ENCODE peak calls at places on chromosomes 12 and 14, in ten cellular contexts. T, X, G, J, V, I, S, N, R and D are unnamed samples. For H3K4me1, the result is how much of the 10 kb centered on the place peaks cover.

GRCh38 chr14:63852817-63853730 is at the start of gene SYNE2:
- DNase-seq in S (peak), I (peak), X (peak), J (no peak), T (peak), N (peak), G (peak), R (peak), V (peak), D (peak)

GRCh38 chr12:64672925-64673409 is 62.7 kb downstream of the RASSF3 start:
- DNase-seq in G (peak), T (no peak), R (peak), J (no peak), X (peak), V (no peak), S (peak), I (peak), N (peak), D (peak)

GRCh38 chr12:114902665-114903393 is 218.9 kb upstream of the TBX3 start:
- DNase-seq in G (no peak), I (peak), T (no peak), N (peak), X (no peak), S (peak), R (no peak), V (no peak), J (no peak), D (no peak)

GRCh38 chr12:18242380-18243089 is 18.8 kb upstream of the PIK3C2G start:
- DNase-seq in V (no peak), I (no peak), S (no peak), T (no peak), G (no peak), X (no peak), R (no peak), J (no peak), N (peak), D (no peak)

GRCh38 chr12:2551514-2551913 is 243.3 kb upstream of the FKBP4 start:
- DNase-seq in S (no peak), R (no peak), X (no peak), V (no peak), T (no peak), J (no peak), I (peak), G (no peak), N (no peak), D (no peak)

GRCh38 chr12:58966939-58967338 is 46.6 kb upstream of the LRIG3 start:
- DNase-seq in J (no peak), I (peak), T (no peak), V (no peak), G (no peak), R (no peak), X (no peak), S (peak), N (no peak), D (no peak)

GRCh38 chr12:4934651-4935050 is 24.9 kb downstream of the KCNA1 start:
- DNase-seq in X (no peak), N (no peak), R (no peak), S (peak), J (no peak), V (no peak), I (peak), G (no peak), T (no peak), D (no peak)

GRCh38 chr12:130916251-130916911 is 37.3 kb upstream of the ADGRD1 start:
- DNase-seq in J (no peak), G (peak), V (peak), R (peak), I (peak), S (peak), N (peak), T (peak), X (peak), D (peak)

GRCh38 chr14:36976571-36977023 is 195.8 kb downstream of the SLC25A21 start:
- DNase-seq in J (no peak), S (peak), T (no peak), N (peak), G (no peak), X (no peak), I (no peak), V (no peak), R (peak), D (no peak)

GRCh38 chr12:98354520-98354919 is 160.9 kb upstream of the TMPO start:
- DNase-seq in X (no peak), T (no peak), G (no peak), J (no peak), I (no peak), N (no peak), S (no peak), R (no peak), V (no peak), D (no peak)

GRCh38 chr12:6224550-6224949 is 24.4 kb downstream of the CD9 start:
- DNase-seq in I (peak), X (no peak), T (no peak), S (no peak), J (no peak), N (no peak), R (no peak), G (no peak), V (no peak), D (peak)

GRCh38 chr14:63496837-63497400 is 46.3 kb downstream of the PPP2R5E start:
- DNase-seq in G (no peak), J (no peak), R (peak), T (no peak), N (no peak), S (no peak), I (no peak), V (no peak), X (no peak), D (no peak)

GRCh38 chr14:103091041-103091882 is 3.3 kb upstream of the EXOC3L4 start:
- DNase-seq in N (no peak), X (peak), S (peak), G (peak), I (peak), V (peak), J (no peak), R (peak), T (peak), D (peak)

GRCh38 chr12:128079476-128079875 is 187.5 kb upstream of the TMEM132C start:
- DNase-seq in R (no peak), J (no peak), T (no peak), V (no peak), G (no peak), N (no peak), X (no peak), I (no peak), S (no peak), D (no peak)

GRCh38 chr14:95237121-95237876 is 80.0 kb upstream of the DICER1 start:
- DNase-seq in I (no peak), T (no peak), R (peak), V (no peak), G (no peak), J (no peak), N (peak), S (no peak), X (no peak), D (no peak)

GRCh38 chr12:32907898-32908476 is 11.4 kb upstream of the PKP2 start:
- DNase-seq in G (no peak), V (no peak), T (no peak), J (no peak), S (no peak), I (no peak), X (no peak), R (no peak), N (no peak), D (no peak)

GRCh38 chr12:104713444-104713843 is 244.6 kb downstream of the SLC41A2 start:
- DNase-seq in J (no peak), V (no peak), G (no peak), I (no peak), N (no peak), R (no peak), S (no peak), T (no peak), X (no peak), D (no peak)

GRCh38 chr12:752673-753400 is 458 bp downstream of the WNK1 start:
- DNase-seq in V (peak), N (no peak), X (peak), S (peak), G (peak), J (no peak), T (no peak), I (peak), R (peak), D (peak)

GRCh38 chr14:39265032-39265431 is 31.3 kb downstream of the MIA2 start:
- DNase-seq in R (peak), V (no peak), X (no peak), I (peak), S (peak), T (no peak), N (no peak), J (no peak), G (no peak), D (no peak)

GRCh38 chr12:2450553-2450952 is 344.2 kb upstream of the FKBP4 start:
- DNase-seq in J (no peak), T (no peak), S (no peak), R (no peak), G (no peak), V (no peak), N (no peak), X (no peak), I (no peak), D (no peak)

GRCh38 chr12:12896261-12896660 is 4.9 kb downstream of the GPRC5A start:
- DNase-seq in V (no peak), N (no peak), S (peak), G (no peak), X (no peak), I (peak), J (no peak), R (no peak), T (no peak), D (no peak)

GRCh38 chr14:29796853-29797252 is 130.8 kb downstream of the PRKD1 start:
- DNase-seq in R (no peak), J (no peak), X (no peak), G (no peak), N (no peak), I (no peak), V (no peak), T (no peak), S (no peak), D (no peak)

GRCh38 chr12:108515916-108516315 is 839 bp downstream of the FICD start:
- DNase-seq in R (peak), S (no peak), I (peak), T (no peak), N (peak), X (no peak), V (no peak), J (no peak), G (no peak), D (no peak)

GRCh38 chr14:61280092-61280525 is 1.0 kb downstream of the TMEM30B start:
- DNase-seq in J (no peak), S (no peak), N (no peak), T (no peak), I (no peak), V (no peak), X (peak), G (no peak), R (peak), D (no peak)

GRCh38 chr12:93573552-93574223 is 1.2 kb downstream of the SOCS2 start:
- DNase-seq in X (peak), J (no peak), I (no peak), R (no peak), S (peak), T (no peak), G (no peak), N (no peak), V (peak), D (no peak)

GRCh38 chr12:11650697-11651281 is 1.3 kb downstream of the ETV6 start:
- DNase-seq in G (no peak), N (peak), X (no peak), T (peak), S (peak), J (no peak), V (peak), I (peak), R (no peak), D (no peak)

GRCh38 chr12:123532808-123533649 is 490 bp downstream of the RILPL1 start:
- DNase-seq in T (peak), G (peak), V (peak), R (peak), S (peak), N (peak), I (peak), J (no peak), X (peak), D (peak)

GRCh38 chr12:6554990-6555691 is 701 bp downstream of the IFFO1 start:
- DNase-seq in T (no peak), I (no peak), N (no peak), G (no peak), J (no peak), V (peak), S (no peak), R (no peak), X (peak), D (no peak)

GRCh38 chr14:56587701-56588100 is 8.1 kb downstream of the TMEM260 start:
- DNase-seq in I (no peak), X (no peak), J (no peak), S (no peak), T (no peak), G (no peak), V (no peak), R (no peak), N (no peak), D (no peak)

GRCh38 chr14:50347521-50347920 is 35.4 kb downstream of the DMAC2L start:
- DNase-seq in J (no peak), R (peak), X (no peak), I (peak), S (peak), N (no peak), G (no peak), T (no peak), V (no peak), D (no peak)

GRCh38 chr14:39762576-39763401 is 330.6 kb upstream of the FBXO33 start:
- DNase-seq in X (no peak), N (peak), I (peak), V (no peak), G (no peak), S (no peak), R (no peak), T (no peak), J (no peak), D (no peak)

GRCh38 chr12:39448038-39448437 is 5.1 kb upstream of the KIF21A start:
- DNase-seq in N (no peak), J (no peak), G (no peak), I (no peak), V (no peak), S (no peak), X (no peak), R (no peak), T (no peak), D (no peak)
- H3K4me1 ChIP-seq in N (under half), J (under half), G (under half), I (under half), V (under half), S (under half), X (under half), R (under half), T (under half), D (under half)

GRCh38 chr12:122500685-122501488 is at the start of gene ZCCHC8:
- DNase-seq in I (peak), N (peak), T (peak), V (peak), R (peak), S (peak), X (peak), J (peak), G (peak), D (peak)
- TF ChIP-seq CTCF in I (no peak), N (peak), T (peak), V (peak), R (peak), S (no peak), X (peak), J (peak), G (no peak), D (peak)

DNA sequence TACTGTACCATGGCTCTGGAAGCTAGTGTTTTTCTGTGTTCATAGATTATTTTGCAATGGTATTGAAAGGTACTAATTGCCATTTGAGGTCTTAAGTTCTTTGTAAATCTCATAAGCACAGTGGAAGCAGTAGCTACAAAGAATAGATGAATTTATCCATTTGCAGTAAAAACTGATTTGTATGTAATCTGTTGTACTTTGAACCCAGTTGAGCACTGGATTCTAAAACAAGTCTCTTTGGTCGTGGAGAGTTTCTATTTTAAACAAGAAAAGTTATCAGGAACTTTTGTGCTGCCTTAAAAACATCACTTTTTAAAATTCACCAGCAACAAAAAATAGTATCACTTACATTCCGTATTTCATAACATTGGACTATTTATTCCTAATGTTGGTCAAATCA is 4.1 kb downstream of the RAP1B start:
- DNase-seq in I (no peak), R (no peak), S (no peak), G (no peak), N (no peak), V (no peak), X (no peak), T (no peak), J (no peak), D (no peak)
- H3K4me3 ChIP-seq in I (no peak), R (no peak), S (no peak), G (no peak), N (peak), V (no peak), X (no peak), T (no peak), J (no peak), D (no peak)

DNA sequence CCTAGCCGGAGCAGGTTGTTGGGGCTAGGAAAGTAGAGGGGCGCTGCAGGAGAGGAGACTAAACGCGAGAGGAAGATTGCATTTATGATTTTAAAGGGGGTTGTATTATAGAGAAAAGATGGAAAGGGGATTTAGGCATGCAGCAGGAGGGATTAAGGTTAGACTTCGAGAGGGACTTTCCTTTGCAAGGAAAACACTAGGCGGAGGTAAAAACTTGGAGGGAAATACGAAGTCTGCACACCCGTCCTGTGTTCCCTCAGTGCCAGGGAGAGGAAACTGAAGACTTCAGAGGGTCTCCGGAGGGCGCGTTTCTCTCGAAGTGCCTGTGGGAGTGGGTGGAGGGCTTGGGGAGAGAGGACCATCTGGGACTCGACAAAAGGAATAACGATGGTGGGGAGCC is 433 bp upstream of the PPP1R1A start:
- DNase-seq in I (no peak), J (no peak), T (no peak), G (no peak), R (no peak), X (no peak), V (no peak), N (no peak), S (no peak), D (no peak)
- H3K4me1 ChIP-seq in I (under half), J (under half), T (under half), G (under half), R (under half), X (under half), V (under half), N (under half), S (under half), D (under half)